ENCODE peak calls at places on chromosome 17, in five cellular contexts. One of them, this sample, is unnamed. For H3K9me3, the result is how much of the 10 kb centered on the place peaks cover.

GRCh38 chr17:50206604-50207293 is 5.3 kb upstream of the COL1A1 start:
- DNase-seq in effector memory CD4-positive, alpha-beta T cell: no peak
- DNase-seq in A549: no peak
- DNase-seq in tibial artery: peak
- DNase-seq in cardiac muscle cell: peak
- DNase-seq in this sample: no peak

GRCh38 chr17:59796785-59797205 is 89.3 kb downstream of the VMP1 start:
- DNase-seq in cardiac muscle cell: peak
- DNase-seq in A549: no peak
- DNase-seq in tibial artery: no peak
- DNase-seq in effector memory CD4-positive, alpha-beta T cell: no peak
- DNase-seq in this sample: no peak

GRCh38 chr17:9001539-9001938 is 19.8 kb upstream of the NTN1 start:
- DNase-seq in tibial artery: no peak
- DNase-seq in effector memory CD4-positive, alpha-beta T cell: no peak
- DNase-seq in A549: no peak
- DNase-seq in cardiac muscle cell: no peak
- DNase-seq in this sample: no peak

GRCh38 chr17:28293994-28294393 is 25.0 kb upstream of the TMEM97 start:
- DNase-seq in effector memory CD4-positive, alpha-beta T cell: no peak
- DNase-seq in cardiac muscle cell: no peak
- DNase-seq in tibial artery: no peak
- DNase-seq in A549: no peak
- DNase-seq in this sample: no peak

GRCh38 chr17:80861360-80861861 is 130.2 kb upstream of the CHMP6 start:
- DNase-seq in cardiac muscle cell: no peak
- DNase-seq in tibial artery: no peak
- DNase-seq in A549: no peak
- DNase-seq in effector memory CD4-positive, alpha-beta T cell: no peak
- DNase-seq in this sample: no peak

GRCh38 chr17:61219460-61219859 is 180.2 kb upstream of the TBX2 start:
- DNase-seq in cardiac muscle cell: peak
- DNase-seq in tibial artery: peak
- DNase-seq in A549: no peak
- DNase-seq in effector memory CD4-positive, alpha-beta T cell: no peak
- DNase-seq in this sample: no peak

GRCh38 chr17:66637491-66637890 is 197.4 kb upstream of the CACNG5 start:
- DNase-seq in effector memory CD4-positive, alpha-beta T cell: no peak
- DNase-seq in A549: no peak
- DNase-seq in tibial artery: no peak
- DNase-seq in cardiac muscle cell: no peak
- DNase-seq in this sample: no peak

GRCh38 chr17:61568219-61569072 is 22.6 kb downstream of the NACA2 start:
- DNase-seq in effector memory CD4-positive, alpha-beta T cell: no peak
- DNase-seq in cardiac muscle cell: no peak
- DNase-seq in A549: peak
- DNase-seq in tibial artery: no peak
- DNase-seq in this sample: no peak

GRCh38 chr17:47721725-47722124 is 11.3 kb upstream of the TBX21 start:
- DNase-seq in tibial artery: no peak
- DNase-seq in A549: no peak
- DNase-seq in cardiac muscle cell: no peak
- DNase-seq in effector memory CD4-positive, alpha-beta T cell: no peak
- DNase-seq in this sample: no peak

GRCh38 chr17:43701318-43701743 is 39.6 kb upstream of the MEOX1 start:
- DNase-seq in cardiac muscle cell: peak
- DNase-seq in A549: no peak
- DNase-seq in tibial artery: no peak
- DNase-seq in effector memory CD4-positive, alpha-beta T cell: no peak
- DNase-seq in this sample: no peak

GRCh38 chr17:35708149-35708548 is 23.3 kb upstream of the RASL10B start:
- DNase-seq in A549: no peak
- DNase-seq in effector memory CD4-positive, alpha-beta T cell: no peak
- DNase-seq in tibial artery: no peak
- DNase-seq in cardiac muscle cell: peak
- DNase-seq in this sample: no peak

GRCh38 chr17:3894927-3895343 is 2.1 kb upstream of the CAMKK1 start:
- DNase-seq in tibial artery: no peak
- DNase-seq in A549: peak
- DNase-seq in cardiac muscle cell: peak
- DNase-seq in effector memory CD4-positive, alpha-beta T cell: no peak
- DNase-seq in this sample: no peak

DNA sequence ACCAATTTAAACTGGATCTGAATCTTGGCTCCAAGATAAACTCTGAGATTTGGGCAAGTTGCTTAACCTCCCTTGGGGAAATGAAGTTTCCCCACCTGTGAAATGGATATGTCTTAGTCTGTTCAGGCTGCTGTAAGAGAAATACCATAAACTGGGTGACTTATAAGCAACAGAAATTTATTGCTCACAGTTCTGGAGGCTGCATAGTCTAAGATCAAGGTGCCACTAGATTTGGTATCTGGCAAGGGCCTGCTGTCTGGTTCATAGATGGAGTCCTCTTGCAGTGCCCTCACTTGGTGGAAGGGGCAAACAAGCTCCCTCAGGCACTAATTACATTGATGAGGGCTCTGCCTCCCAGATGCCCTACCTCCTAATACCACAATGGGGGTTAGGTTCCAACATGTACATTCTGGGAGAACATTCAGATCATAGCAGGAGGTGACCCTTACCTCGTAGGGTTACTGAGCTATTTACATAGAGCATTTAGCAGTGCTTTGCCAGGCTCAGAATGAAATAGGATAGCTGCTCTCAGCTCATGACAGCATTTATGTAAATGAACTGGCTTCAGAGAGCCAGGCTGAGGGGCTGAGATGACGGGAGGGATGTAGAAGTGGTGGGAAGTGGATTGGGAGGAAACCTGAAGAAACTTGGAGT is 83.9 kb downstream of the SPECC1 start:
- DNase-seq in tibial artery: no peak
- DNase-seq in cardiac muscle cell: no peak
- DNase-seq in A549: no peak
- DNase-seq in effector memory CD4-positive, alpha-beta T cell: no peak
- DNase-seq in this sample: no peak
- H3K9me3 ChIP-seq in tibial artery: under half
- H3K9me3 ChIP-seq in cardiac muscle cell: under half
- H3K9me3 ChIP-seq in A549: under half
- H3K9me3 ChIP-seq in effector memory CD4-positive, alpha-beta T cell: under half
- H3K9me3 ChIP-seq in this sample: under half

DNA sequence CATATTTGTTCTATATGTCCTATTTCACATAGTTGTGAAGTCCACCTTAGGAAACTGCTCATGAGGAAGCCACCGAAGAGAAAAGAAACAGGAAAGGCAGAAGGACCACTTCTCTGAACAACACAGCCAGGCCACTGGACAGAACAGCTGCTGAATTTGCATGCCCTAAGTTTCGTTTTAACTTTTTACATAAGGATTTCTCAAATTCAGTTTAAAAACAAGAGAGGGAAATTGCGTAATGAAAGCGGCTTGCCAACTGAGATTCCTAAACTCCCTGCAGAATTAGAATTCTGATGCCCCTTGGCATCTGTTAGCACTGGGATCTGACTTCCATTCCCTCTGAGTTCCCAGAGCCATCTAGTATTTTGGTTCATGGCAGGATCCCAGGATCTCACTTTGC is 5.0 kb upstream of the CCL8 start:
- DNase-seq in tibial artery: peak
- DNase-seq in cardiac muscle cell: peak
- DNase-seq in effector memory CD4-positive, alpha-beta T cell: no peak
- DNase-seq in A549: no peak
- DNase-seq in this sample: no peak
- H3K27ac ChIP-seq in tibial artery: peak
- H3K27ac ChIP-seq in cardiac muscle cell: no peak
- H3K27ac ChIP-seq in effector memory CD4-positive, alpha-beta T cell: no peak
- H3K27ac ChIP-seq in A549: no peak
- H3K27ac ChIP-seq in this sample: no peak

DNA sequence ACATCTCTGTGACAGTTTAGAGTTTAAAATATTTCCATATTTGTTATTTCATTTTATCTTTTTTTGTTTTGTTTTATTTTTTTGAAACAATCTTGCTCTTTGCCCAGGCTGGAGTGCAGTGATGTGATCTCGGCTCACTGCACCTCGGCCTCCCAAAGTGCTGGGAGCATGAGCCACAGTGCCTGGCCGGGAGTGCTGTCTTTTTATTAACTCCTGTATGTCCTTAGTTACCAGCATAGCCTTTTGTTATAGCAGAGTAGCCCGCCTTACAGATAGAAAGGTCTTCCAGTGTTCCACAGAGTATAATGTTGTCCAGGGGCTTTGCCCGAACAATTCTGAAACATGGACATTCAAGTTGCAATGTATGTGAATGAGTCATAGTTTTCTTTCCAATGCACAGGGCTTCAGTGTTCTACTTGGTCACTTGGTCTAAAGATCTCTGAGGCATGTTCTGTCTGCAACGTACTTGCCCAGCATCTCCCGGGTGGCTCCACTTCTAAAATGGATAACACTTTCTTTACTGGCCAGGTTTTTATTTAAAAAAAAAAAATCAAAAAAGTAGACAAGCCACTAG is 125.6 kb downstream of the KCNJ18 start:
- DNase-seq in A549: no peak
- DNase-seq in tibial artery: no peak
- DNase-seq in effector memory CD4-positive, alpha-beta T cell: no peak
- DNase-seq in cardiac muscle cell: no peak
- DNase-seq in this sample: no peak
- H3K9me3 ChIP-seq in A549: under half
- H3K9me3 ChIP-seq in tibial artery: under half
- H3K9me3 ChIP-seq in effector memory CD4-positive, alpha-beta T cell: under half
- H3K9me3 ChIP-seq in cardiac muscle cell: under half
- H3K9me3 ChIP-seq in this sample: under half

DNA sequence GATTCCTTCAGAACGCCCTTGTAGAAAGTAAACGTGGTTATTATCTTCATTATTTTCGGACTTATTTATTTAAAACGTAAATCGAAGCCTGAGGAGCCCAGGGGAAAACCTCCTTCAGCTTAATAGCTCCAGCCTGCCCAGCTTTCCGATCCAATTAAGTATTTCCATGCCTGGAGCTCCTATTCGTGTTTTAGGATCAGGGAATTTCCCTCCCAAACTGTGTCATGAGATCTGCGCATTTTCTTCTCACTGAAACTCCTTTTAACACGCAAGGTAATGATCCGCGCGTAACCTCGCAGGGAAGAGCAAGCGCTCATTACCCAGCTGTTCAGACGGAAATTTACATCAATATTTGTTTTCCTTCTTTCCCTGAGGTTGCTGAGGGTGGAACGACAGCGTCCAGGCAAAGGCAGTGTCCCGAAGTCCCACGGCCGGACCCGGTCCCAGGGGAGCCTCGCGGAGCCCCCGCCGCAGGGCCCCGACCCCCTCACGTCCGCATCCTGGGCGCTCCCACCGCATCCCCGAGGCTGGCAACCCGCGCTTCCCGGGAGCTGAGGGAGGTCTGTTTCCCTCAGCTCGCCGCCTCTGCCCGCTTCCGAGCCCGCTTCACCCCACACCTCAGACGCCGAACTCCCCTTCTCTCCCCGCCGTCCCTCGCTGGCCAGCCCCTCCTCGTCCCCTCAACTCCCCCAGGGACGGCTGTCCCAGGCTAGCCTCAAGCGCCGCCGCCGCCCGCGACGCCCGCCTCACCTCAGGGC is 452 bp downstream of the ABCA5 start:
- DNase-seq in tibial artery: no peak
- DNase-seq in cardiac muscle cell: peak
- DNase-seq in effector memory CD4-positive, alpha-beta T cell: no peak
- DNase-seq in A549: peak
- DNase-seq in this sample: no peak
- H3K27ac ChIP-seq in tibial artery: peak
- H3K27ac ChIP-seq in cardiac muscle cell: no peak
- H3K27ac ChIP-seq in effector memory CD4-positive, alpha-beta T cell: peak
- H3K27ac ChIP-seq in A549: peak
- H3K27ac ChIP-seq in this sample: no peak

GRCh38 chr17:77708049-77708448 is 250.5 kb upstream of the TNRC6C start:
- DNase-seq in A549: no peak
- DNase-seq in tibial artery: no peak
- DNase-seq in effector memory CD4-positive, alpha-beta T cell: no peak
- DNase-seq in cardiac muscle cell: no peak
- DNase-seq in this sample: no peak
- H3K9me3 ChIP-seq in A549: half or more
- H3K9me3 ChIP-seq in tibial artery: under half
- H3K9me3 ChIP-seq in effector memory CD4-positive, alpha-beta T cell: under half
- H3K9me3 ChIP-seq in cardiac muscle cell: under half
- H3K9me3 ChIP-seq in this sample: under half

GRCh38 chr17:30361766-30362279 is 16.9 kb upstream of the CPD start:
- DNase-seq in effector memory CD4-positive, alpha-beta T cell: no peak
- DNase-seq in cardiac muscle cell: no peak
- DNase-seq in tibial artery: no peak
- DNase-seq in A549: no peak
- DNase-seq in this sample: no peak

GRCh38 chr17:30366536-30366935 is 12.2 kb upstream of the CPD start:
- DNase-seq in tibial artery: no peak
- DNase-seq in effector memory CD4-positive, alpha-beta T cell: no peak
- DNase-seq in cardiac muscle cell: peak
- DNase-seq in A549: no peak
- DNase-seq in this sample: no peak

GRCh38 chr17:30368896-30369720 is 9.6 kb upstream of the CPD start:
- DNase-seq in effector memory CD4-positive, alpha-beta T cell: no peak
- DNase-seq in tibial artery: no peak
- DNase-seq in A549: no peak
- DNase-seq in cardiac muscle cell: no peak
- DNase-seq in this sample: no peak

GRCh38 chr17:30360396-30360795 is 18.3 kb upstream of the CPD start:
- DNase-seq in tibial artery: no peak
- DNase-seq in cardiac muscle cell: no peak
- DNase-seq in effector memory CD4-positive, alpha-beta T cell: no peak
- DNase-seq in A549: no peak
- DNase-seq in this sample: no peak

GRCh38 chr17:30363715-30364202 is 15.0 kb upstream of the CPD start:
- DNase-seq in cardiac muscle cell: peak
- DNase-seq in tibial artery: no peak
- DNase-seq in effector memory CD4-positive, alpha-beta T cell: peak
- DNase-seq in A549: no peak
- DNase-seq in this sample: no peak
- H3K27ac ChIP-seq in cardiac muscle cell: no peak
- H3K27ac ChIP-seq in tibial artery: no peak
- H3K27ac ChIP-seq in effector memory CD4-positive, alpha-beta T cell: no peak
- H3K27ac ChIP-seq in A549: peak
- H3K27ac ChIP-seq in this sample: no peak